ENCODE peak calls at places on chromosomes 6 and 20, in six cellular contexts. One of them, this sample, is unnamed.
A peak's percentile ranks its signal among the peaks of the same experiment; 100 is the strongest.

GRCh38 chr6:148464319-148465010 is 121.8 kb downstream of the SASH1 start:
- DNase-seq in gastrocnemius medialis: peak; percentile 35
- DNase-seq in NCI-H526: peak; percentile 79
- DNase-seq in NCI-H460: peak; percentile 52
- DNase-seq in foreskin fibroblast: peak; percentile 87
- DNase-seq in stimulated activated CD4-positive, alpha-beta T cell treated with anti-CD3 and anti-CD28 coated beads, Interleukin-2, amount 100 ng/mL, for 48 hours: peak; percentile 57
- DNase-seq in this sample: peak; percentile 45

GRCh38 chr6:134373282-134373922 is 55.5 kb upstream of the SGK1 start:
- DNase-seq in gastrocnemius medialis: peak; percentile 13
- DNase-seq in NCI-H526: no peak
- DNase-seq in NCI-H460: peak; percentile 38
- DNase-seq in foreskin fibroblast: peak; percentile 87
- DNase-seq in stimulated activated CD4-positive, alpha-beta T cell treated with anti-CD3 and anti-CD28 coated beads, Interleukin-2, amount 100 ng/mL, for 48 hours: no peak
- DNase-seq in this sample: no peak

GRCh38 chr20:15045246-15045645 is 707.8 kb upstream of the FLRT3 start:
- DNase-seq in gastrocnemius medialis: peak; percentile 46
- DNase-seq in NCI-H526: no peak
- DNase-seq in NCI-H460: no peak
- DNase-seq in foreskin fibroblast: peak; percentile 76
- DNase-seq in stimulated activated CD4-positive, alpha-beta T cell treated with anti-CD3 and anti-CD28 coated beads, Interleukin-2, amount 100 ng/mL, for 48 hours: no peak
- DNase-seq in this sample: no peak

GRCh38 chr6:25050356-25050755 is 114.6 kb upstream of the RIPOR2 start:
- DNase-seq in gastrocnemius medialis: no peak
- DNase-seq in NCI-H526: peak; percentile 83
- DNase-seq in NCI-H460: no peak
- DNase-seq in foreskin fibroblast: peak; percentile 85
- DNase-seq in stimulated activated CD4-positive, alpha-beta T cell treated with anti-CD3 and anti-CD28 coated beads, Interleukin-2, amount 100 ng/mL, for 48 hours: no peak
- DNase-seq in this sample: peak; percentile 27

GRCh38 chr6:105253787-105254186 is 74.0 kb upstream of the POPDC3 start:
- DNase-seq in gastrocnemius medialis: no peak
- DNase-seq in NCI-H526: no peak
- DNase-seq in NCI-H460: no peak
- DNase-seq in foreskin fibroblast: no peak
- DNase-seq in stimulated activated CD4-positive, alpha-beta T cell treated with anti-CD3 and anti-CD28 coated beads, Interleukin-2, amount 100 ng/mL, for 48 hours: no peak
- DNase-seq in this sample: no peak

GRCh38 chr20:24765316-24766142 is 183.5 kb upstream of the CST7 start:
- DNase-seq in gastrocnemius medialis: no peak
- DNase-seq in NCI-H526: no peak
- DNase-seq in NCI-H460: no peak
- DNase-seq in foreskin fibroblast: no peak
- DNase-seq in stimulated activated CD4-positive, alpha-beta T cell treated with anti-CD3 and anti-CD28 coated beads, Interleukin-2, amount 100 ng/mL, for 48 hours: no peak
- DNase-seq in this sample: no peak

GRCh38 chr6:22383016-22383415 is 86.2 kb upstream of the PRL start:
- DNase-seq in gastrocnemius medialis: no peak
- DNase-seq in NCI-H526: no peak
- DNase-seq in NCI-H460: no peak
- DNase-seq in foreskin fibroblast: peak; percentile 16
- DNase-seq in stimulated activated CD4-positive, alpha-beta T cell treated with anti-CD3 and anti-CD28 coated beads, Interleukin-2, amount 100 ng/mL, for 48 hours: no peak
- DNase-seq in this sample: no peak

GRCh38 chr6:115514656-115515055 is 546.0 kb downstream of the FRK start:
- DNase-seq in gastrocnemius medialis: no peak
- DNase-seq in NCI-H526: no peak
- DNase-seq in NCI-H460: no peak
- DNase-seq in foreskin fibroblast: peak; percentile 93
- DNase-seq in stimulated activated CD4-positive, alpha-beta T cell treated with anti-CD3 and anti-CD28 coated beads, Interleukin-2, amount 100 ng/mL, for 48 hours: no peak
- DNase-seq in this sample: no peak

GRCh38 chr6:150266309-150266708 is 102.5 kb upstream of the IYD start:
- DNase-seq in gastrocnemius medialis: no peak
- DNase-seq in NCI-H526: no peak
- DNase-seq in NCI-H460: no peak
- DNase-seq in foreskin fibroblast: no peak
- DNase-seq in stimulated activated CD4-positive, alpha-beta T cell treated with anti-CD3 and anti-CD28 coated beads, Interleukin-2, amount 100 ng/mL, for 48 hours: no peak
- DNase-seq in this sample: no peak

GRCh38 chr6:156511570-156511969 is 265.6 kb upstream of the ARID1B start:
- DNase-seq in gastrocnemius medialis: no peak
- DNase-seq in NCI-H526: no peak
- DNase-seq in NCI-H460: no peak
- DNase-seq in foreskin fibroblast: no peak
- DNase-seq in stimulated activated CD4-positive, alpha-beta T cell treated with anti-CD3 and anti-CD28 coated beads, Interleukin-2, amount 100 ng/mL, for 48 hours: no peak
- DNase-seq in this sample: no peak

GRCh38 chr6:13463941-13464340 is 23.5 kb downstream of the GFOD1 start:
- DNase-seq in gastrocnemius medialis: no peak
- DNase-seq in NCI-H526: no peak
- DNase-seq in NCI-H460: no peak
- DNase-seq in foreskin fibroblast: no peak
- DNase-seq in stimulated activated CD4-positive, alpha-beta T cell treated with anti-CD3 and anti-CD28 coated beads, Interleukin-2, amount 100 ng/mL, for 48 hours: no peak
- DNase-seq in this sample: no peak

GRCh38 chr6:20905377-20905776 is 371.1 kb downstream of the CDKAL1 start:
- DNase-seq in gastrocnemius medialis: no peak
- DNase-seq in NCI-H526: no peak
- DNase-seq in NCI-H460: no peak
- DNase-seq in foreskin fibroblast: no peak
- DNase-seq in stimulated activated CD4-positive, alpha-beta T cell treated with anti-CD3 and anti-CD28 coated beads, Interleukin-2, amount 100 ng/mL, for 48 hours: no peak
- DNase-seq in this sample: no peak

GRCh38 chr6:100202417-100203194 is 208.6 kb upstream of the MCHR2 start:
- DNase-seq in gastrocnemius medialis: no peak
- DNase-seq in NCI-H526: no peak
- DNase-seq in NCI-H460: peak; percentile 43
- DNase-seq in foreskin fibroblast: peak; percentile 94
- DNase-seq in stimulated activated CD4-positive, alpha-beta T cell treated with anti-CD3 and anti-CD28 coated beads, Interleukin-2, amount 100 ng/mL, for 48 hours: no peak
- DNase-seq in this sample: no peak

GRCh38 chr6:113584767-113585166 is 272.4 kb upstream of the MARCKS start:
- DNase-seq in gastrocnemius medialis: no peak
- DNase-seq in NCI-H526: peak; percentile 2
- DNase-seq in NCI-H460: no peak
- DNase-seq in foreskin fibroblast: no peak
- DNase-seq in stimulated activated CD4-positive, alpha-beta T cell treated with anti-CD3 and anti-CD28 coated beads, Interleukin-2, amount 100 ng/mL, for 48 hours: no peak
- DNase-seq in this sample: no peak

GRCh38 chr6:142893088-142893487 is 51.9 kb downstream of the HIVEP2 start:
- DNase-seq in gastrocnemius medialis: no peak
- DNase-seq in NCI-H526: no peak
- DNase-seq in NCI-H460: no peak
- DNase-seq in foreskin fibroblast: peak; percentile 66
- DNase-seq in stimulated activated CD4-positive, alpha-beta T cell treated with anti-CD3 and anti-CD28 coated beads, Interleukin-2, amount 100 ng/mL, for 48 hours: no peak
- DNase-seq in this sample: no peak

GRCh38 chr20:35146299-35146921 is 726 bp downstream of the EDEM2 start:
- DNase-seq in gastrocnemius medialis: no peak
- DNase-seq in NCI-H526: peak; percentile 80
- DNase-seq in NCI-H460: no peak
- DNase-seq in foreskin fibroblast: peak; percentile 49
- DNase-seq in stimulated activated CD4-positive, alpha-beta T cell treated with anti-CD3 and anti-CD28 coated beads, Interleukin-2, amount 100 ng/mL, for 48 hours: peak; percentile 29
- DNase-seq in this sample: no peak

GRCh38 chr6:161921602-161922400 is 647.9 kb upstream of the AGPAT4 start:
- DNase-seq in gastrocnemius medialis: no peak
- DNase-seq in NCI-H526: no peak
- DNase-seq in NCI-H460: peak; percentile 86
- DNase-seq in foreskin fibroblast: peak; percentile 28
- DNase-seq in stimulated activated CD4-positive, alpha-beta T cell treated with anti-CD3 and anti-CD28 coated beads, Interleukin-2, amount 100 ng/mL, for 48 hours: no peak
- DNase-seq in this sample: no peak

GRCh38 chr6:2697291-2697690 is 53.4 kb downstream of the MYLK4 start:
- DNase-seq in gastrocnemius medialis: no peak
- DNase-seq in NCI-H526: no peak
- DNase-seq in NCI-H460: no peak
- DNase-seq in foreskin fibroblast: no peak
- DNase-seq in stimulated activated CD4-positive, alpha-beta T cell treated with anti-CD3 and anti-CD28 coated beads, Interleukin-2, amount 100 ng/mL, for 48 hours: no peak
- DNase-seq in this sample: no peak

GRCh38 chr6:30626484-30627366 is at the start of gene ATAT1:
- DNase-seq in gastrocnemius medialis: peak; percentile 81
- DNase-seq in NCI-H526: peak; percentile 86
- DNase-seq in NCI-H460: peak; percentile 59
- DNase-seq in foreskin fibroblast: peak; percentile 93
- DNase-seq in stimulated activated CD4-positive, alpha-beta T cell treated with anti-CD3 and anti-CD28 coated beads, Interleukin-2, amount 100 ng/mL, for 48 hours: peak; percentile 78
- DNase-seq in this sample: peak; percentile 88

GRCh38 chr6:14478396-14479225 is 361.0 kb downstream of the CD83 start:
- DNase-seq in gastrocnemius medialis: no peak
- DNase-seq in NCI-H526: no peak
- DNase-seq in NCI-H460: no peak
- DNase-seq in foreskin fibroblast: no peak
- DNase-seq in stimulated activated CD4-positive, alpha-beta T cell treated with anti-CD3 and anti-CD28 coated beads, Interleukin-2, amount 100 ng/mL, for 48 hours: no peak
- DNase-seq in this sample: no peak

GRCh38 chr20:43334080-43334479 is 123.6 kb upstream of the SRSF6 start:
- DNase-seq in gastrocnemius medialis: no peak
- DNase-seq in NCI-H526: no peak
- DNase-seq in NCI-H460: no peak
- DNase-seq in foreskin fibroblast: no peak
- DNase-seq in stimulated activated CD4-positive, alpha-beta T cell treated with anti-CD3 and anti-CD28 coated beads, Interleukin-2, amount 100 ng/mL, for 48 hours: no peak
- DNase-seq in this sample: no peak